ENCODE peak calls at places on chromosomes 16 and 17, in four cellular contexts. One of them, this sample, is unnamed. For H3K4me1 and H3K9me3, the result is how much of the 10 kb centered on the place peaks cover.

GRCh38 chr17:68248886-68249872 is 1.3 kb downstream of the AMZ2 start:
- DNase-seq in sigmoid colon: no peak
- DNase-seq in prostate gland: no peak
- DNase-seq in transverse colon: no peak
- DNase-seq in this sample: no peak

GRCh38 chr17:82668024-82668630 is 19.9 kb upstream of the WDR45B start:
- DNase-seq in sigmoid colon: no peak
- DNase-seq in prostate gland: no peak
- DNase-seq in transverse colon: no peak
- DNase-seq in this sample: no peak

GRCh38 chr17:76027159-76027839 is at the start of gene EVPL:
- DNase-seq in sigmoid colon: no peak
- DNase-seq in prostate gland: peak
- DNase-seq in transverse colon: peak
- DNase-seq in this sample: peak

GRCh38 chr16:82605076-82605475 is 21.7 kb upstream of the CDH13 start:
- DNase-seq in sigmoid colon: no peak
- DNase-seq in prostate gland: no peak
- DNase-seq in transverse colon: no peak
- DNase-seq in this sample: no peak

GRCh38 chr16:17454331-17454730 is 16.4 kb downstream of the XYLT1 start:
- DNase-seq in sigmoid colon: no peak
- DNase-seq in prostate gland: no peak
- DNase-seq in transverse colon: no peak
- DNase-seq in this sample: no peak

GRCh38 chr17:17877548-17878358 is 41.0 kb upstream of the SREBF1 start:
- DNase-seq in sigmoid colon: peak
- DNase-seq in prostate gland: peak
- DNase-seq in transverse colon: peak
- DNase-seq in this sample: peak

GRCh38 chr17:28620010-28620409 is 6.0 kb upstream of the RSKR start:
- DNase-seq in sigmoid colon: no peak
- DNase-seq in prostate gland: no peak
- DNase-seq in transverse colon: no peak
- DNase-seq in this sample: no peak

GRCh38 chr17:74201250-74201649 is 2.2 kb upstream of the RPL38 start:
- DNase-seq in sigmoid colon: peak
- DNase-seq in prostate gland: no peak
- DNase-seq in transverse colon: peak
- DNase-seq in this sample: no peak

GRCh38 chr17:59962739-59963318 is 1.7 kb downstream of the RNFT1 start:
- DNase-seq in sigmoid colon: no peak
- DNase-seq in prostate gland: no peak
- DNase-seq in transverse colon: no peak
- DNase-seq in this sample: no peak

GRCh38 chr16:12067714-12068401 is 91.3 kb downstream of the SNX29 start:
- DNase-seq in sigmoid colon: no peak
- DNase-seq in prostate gland: peak
- DNase-seq in transverse colon: peak
- DNase-seq in this sample: peak

GRCh38 chr16:87326151-87326571 is 9.0 kb upstream of the C16orf95 start:
- DNase-seq in sigmoid colon: no peak
- DNase-seq in prostate gland: no peak
- DNase-seq in transverse colon: no peak
- DNase-seq in this sample: no peak

GRCh38 chr16:68246121-68246520 is 948 bp downstream of the PLA2G15 start:
- DNase-seq in sigmoid colon: no peak
- DNase-seq in prostate gland: no peak
- DNase-seq in transverse colon: no peak
- DNase-seq in this sample: no peak

GRCh38 chr16:89687092-89687940 is 827 bp downstream of the CDK10 start:
- DNase-seq in sigmoid colon: no peak
- DNase-seq in prostate gland: no peak
- DNase-seq in transverse colon: peak
- DNase-seq in this sample: no peak
- TF ChIP-seq CTCF in sigmoid colon: no peak
- TF ChIP-seq CTCF in prostate gland: no peak
- TF ChIP-seq CTCF in transverse colon: no peak
- TF ChIP-seq CTCF in this sample: no peak

DNA sequence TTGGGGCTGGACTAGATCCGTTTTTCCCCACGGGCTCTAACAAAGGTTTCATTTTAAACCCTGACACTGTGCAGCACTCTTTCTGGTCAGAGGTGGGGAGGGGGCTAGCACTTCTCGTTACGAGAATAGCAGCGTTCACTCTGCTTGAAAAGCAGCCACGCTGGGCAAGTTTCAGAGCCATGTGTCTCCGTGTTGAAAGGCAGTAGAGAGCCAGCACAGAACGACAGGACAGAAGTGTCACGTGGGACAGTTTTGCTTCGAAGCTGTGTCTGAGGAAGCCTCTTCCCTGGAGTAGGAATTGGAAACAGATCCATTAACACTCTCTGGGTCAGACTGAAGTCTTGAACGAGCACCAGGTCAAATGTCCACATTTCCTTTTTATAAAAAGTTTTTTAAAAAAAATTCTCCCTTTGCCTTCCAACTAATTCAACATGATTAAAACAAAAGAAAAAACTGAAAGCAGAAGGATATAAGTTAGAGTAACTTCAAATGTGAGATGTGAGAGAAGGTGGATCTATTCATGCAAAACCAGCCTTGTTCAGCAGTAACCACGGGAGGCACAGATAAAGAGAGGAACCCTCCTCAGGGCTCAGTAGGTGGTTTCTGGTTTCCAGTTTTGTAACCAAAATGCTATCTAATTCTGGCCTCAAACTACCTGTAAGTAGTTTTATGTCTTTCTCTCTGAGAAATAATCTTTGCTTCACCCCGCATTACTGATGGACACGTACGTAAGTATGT is 65.0 kb downstream of the SMG6 start:
- DNase-seq in sigmoid colon: peak
- DNase-seq in prostate gland: peak
- DNase-seq in transverse colon: peak
- DNase-seq in this sample: no peak
- H3K4me1 ChIP-seq in sigmoid colon: half or more
- H3K4me1 ChIP-seq in prostate gland: under half
- H3K4me1 ChIP-seq in transverse colon: under half
- H3K4me1 ChIP-seq in this sample: under half

GRCh38 chr16:35792516-35793285 is 2333.3 kb downstream of the TP53TG3F start:
- DNase-seq in sigmoid colon: no peak
- DNase-seq in prostate gland: no peak
- DNase-seq in transverse colon: no peak
- DNase-seq in this sample: peak

GRCh38 chr16:35798885-35799426 is 2339.5 kb downstream of the TP53TG3F start:
- DNase-seq in sigmoid colon: no peak
- DNase-seq in prostate gland: no peak
- DNase-seq in transverse colon: no peak
- DNase-seq in this sample: peak

GRCh38 chr16:35795361-35796029 is 2336.1 kb downstream of the TP53TG3F start:
- DNase-seq in sigmoid colon: no peak
- DNase-seq in prostate gland: no peak
- DNase-seq in transverse colon: no peak
- DNase-seq in this sample: peak

DNA sequence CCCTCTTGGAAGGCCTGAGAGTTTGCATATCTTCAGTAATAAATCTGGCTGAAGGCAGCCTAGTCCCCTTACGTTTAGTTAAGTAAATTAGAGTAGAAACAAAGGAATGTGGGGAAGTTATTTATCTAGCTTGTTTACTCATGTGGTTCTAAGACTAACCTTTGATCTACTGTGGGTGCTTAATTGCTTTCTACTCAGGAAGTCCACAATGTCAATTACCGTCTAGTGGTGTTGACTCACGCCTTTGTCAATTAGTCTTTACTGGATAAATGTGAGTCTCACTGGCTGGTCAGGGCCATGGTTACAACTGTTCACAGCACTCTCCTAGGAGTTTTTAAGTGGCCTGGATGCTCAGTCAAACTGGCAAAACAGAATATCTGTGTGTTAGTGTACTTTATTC is 2338.4 kb downstream of the TP53TG3F start:
- DNase-seq in sigmoid colon: no peak
- DNase-seq in prostate gland: no peak
- DNase-seq in transverse colon: no peak
- DNase-seq in this sample: no peak
- H3K9me3 ChIP-seq in sigmoid colon: under half
- H3K9me3 ChIP-seq in prostate gland: under half
- H3K9me3 ChIP-seq in transverse colon: under half
- H3K9me3 ChIP-seq in this sample: under half

GRCh38 chr17:39672522-39673334 is 4.5 kb downstream of the PNMT start:
- DNase-seq in sigmoid colon: no peak
- DNase-seq in prostate gland: no peak
- DNase-seq in transverse colon: no peak
- DNase-seq in this sample: no peak
- TF ChIP-seq CTCF in sigmoid colon: no peak
- TF ChIP-seq CTCF in prostate gland: no peak
- TF ChIP-seq CTCF in transverse colon: no peak
- TF ChIP-seq CTCF in this sample: peak

GRCh38 chr17:80959330-80960036 is 32.2 kb upstream of the CHMP6 start:
- DNase-seq in sigmoid colon: peak
- DNase-seq in prostate gland: peak
- DNase-seq in transverse colon: peak
- DNase-seq in this sample: no peak
- H3K4me1 ChIP-seq in sigmoid colon: under half
- H3K4me1 ChIP-seq in prostate gland: under half
- H3K4me1 ChIP-seq in transverse colon: under half
- H3K4me1 ChIP-seq in this sample: under half

DNA sequence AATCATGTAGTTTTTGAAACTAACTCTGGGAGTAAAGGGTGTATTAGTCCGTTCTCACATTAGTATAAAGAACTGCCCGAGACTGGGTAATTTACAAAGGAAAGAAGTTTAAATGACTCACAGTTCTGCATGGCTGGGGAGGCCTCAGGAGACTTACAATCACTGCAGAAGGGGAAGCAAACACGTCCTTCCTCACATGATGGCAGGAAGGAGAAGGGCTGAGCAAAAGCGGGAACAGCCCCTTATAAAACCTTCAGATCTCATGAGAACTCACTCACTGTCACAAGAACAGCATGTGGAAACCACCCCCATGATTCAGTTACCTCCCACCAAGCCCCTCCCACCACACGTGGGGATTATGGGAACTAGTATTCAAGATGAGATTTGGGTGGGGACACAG is 256.5 kb upstream of the TNRC6C start:
- DNase-seq in sigmoid colon: no peak
- DNase-seq in prostate gland: no peak
- DNase-seq in transverse colon: no peak
- DNase-seq in this sample: no peak
- H3K9me3 ChIP-seq in sigmoid colon: under half
- H3K9me3 ChIP-seq in prostate gland: under half
- H3K9me3 ChIP-seq in transverse colon: under half
- H3K9me3 ChIP-seq in this sample: under half

DNA sequence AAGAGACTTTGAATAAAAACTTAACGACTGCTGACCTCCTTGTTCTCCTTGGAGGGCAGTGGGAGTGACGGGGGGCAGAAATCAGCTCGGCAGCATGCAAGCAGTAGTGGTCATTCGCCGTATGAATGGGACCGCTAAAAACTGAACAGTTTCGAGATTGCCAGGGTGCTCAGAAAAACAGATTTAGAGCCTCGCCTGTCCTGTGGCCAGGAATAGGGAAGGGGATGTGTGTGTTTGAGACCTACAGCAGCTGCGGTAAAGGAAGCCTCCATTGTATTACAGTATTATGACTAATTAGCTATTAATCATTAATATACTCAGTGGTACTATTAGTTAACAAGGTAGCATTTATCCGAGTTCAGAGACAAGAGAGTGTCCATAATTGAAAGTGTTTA is 670 bp upstream of the ZNF652 start:
- DNase-seq in sigmoid colon: no peak
- DNase-seq in prostate gland: no peak
- DNase-seq in transverse colon: no peak
- DNase-seq in this sample: no peak
- TF ChIP-seq CTCF in sigmoid colon: no peak
- TF ChIP-seq CTCF in prostate gland: no peak
- TF ChIP-seq CTCF in transverse colon: no peak
- TF ChIP-seq CTCF in this sample: no peak